ENCODE peak calls at places on chromosomes 2 and 18, in ten cellular contexts. R, Y, T, A, M, B, S, Z, N and O are unnamed samples.

GRCh38 chr18:48374423-48375149 is 34.6 kb downstream of the ZBTB7C start:
- DNase-seq in R (no peak), Y (no peak), T (no peak), A (no peak), M (peak), B (no peak), S (no peak), Z (no peak), N (no peak), O (no peak)

GRCh38 chr2:74653589-74653984 is 460 bp upstream of the SEMA4F start:
- DNase-seq in R (no peak), Y (no peak), T (no peak), A (no peak), M (no peak), B (no peak), S (no peak), Z (no peak), N (no peak), O (no peak)

GRCh38 chr2:222440670-222441422 is 16.5 kb downstream of the SGPP2 start:
- DNase-seq in R (peak), Y (peak), T (no peak), A (peak), M (peak), B (no peak), S (no peak), Z (peak), N (peak), O (no peak)

GRCh38 chr2:128798502-128799283 is 480.0 kb upstream of the HS6ST1 start:
- DNase-seq in R (no peak), Y (no peak), T (no peak), A (no peak), M (no peak), B (no peak), S (no peak), Z (no peak), N (no peak), O (no peak)

GRCh38 chr2:239751719-239752355 is 273.3 kb downstream of the NDUFA10 start:
- DNase-seq in R (no peak), Y (no peak), T (no peak), A (no peak), M (peak), B (no peak), S (no peak), Z (peak), N (peak), O (no peak)

GRCh38 chr2:27721884-27722485 is 49.5 kb upstream of the MRPL33 start:
- DNase-seq in R (no peak), Y (no peak), T (no peak), A (no peak), M (peak), B (no peak), S (no peak), Z (no peak), N (no peak), O (no peak)

GRCh38 chr2:215870088-215870490 is 143.3 kb downstream of the MREG start:
- DNase-seq in R (peak), Y (peak), T (no peak), A (peak), M (no peak), B (no peak), S (peak), Z (no peak), N (no peak), O (no peak)

GRCh38 chr18:25672490-25672889 is 320.5 kb upstream of the ZNF521 start:
- DNase-seq in R (no peak), Y (no peak), T (no peak), A (no peak), M (no peak), B (no peak), S (no peak), Z (no peak), N (no peak), O (no peak)

GRCh38 chr18:58375051-58375450 is 253.8 kb downstream of the ALPK2 start:
- DNase-seq in R (no peak), Y (no peak), T (no peak), A (no peak), M (no peak), B (no peak), S (no peak), Z (no peak), N (no peak), O (no peak)

GRCh38 chr2:111161971-111162370 is 41.3 kb downstream of the BCL2L11 start:
- DNase-seq in R (no peak), Y (no peak), T (peak), A (no peak), M (no peak), B (no peak), S (no peak), Z (no peak), N (no peak), O (no peak)

GRCh38 chr2:134200024-134200423 is 53.8 kb upstream of the MGAT5 start:
- DNase-seq in R (no peak), Y (no peak), T (no peak), A (no peak), M (no peak), B (no peak), S (no peak), Z (no peak), N (no peak), O (no peak)

GRCh38 chr2:71646028-71646427 is 192.7 kb downstream of the DYSF start:
- DNase-seq in R (peak), Y (peak), T (no peak), A (peak), M (peak), B (no peak), S (no peak), Z (no peak), N (no peak), O (no peak)

GRCh38 chr2:47354817-47355653 is 47.9 kb upstream of the MSH2 start:
- DNase-seq in R (no peak), Y (no peak), T (no peak), A (no peak), M (no peak), B (no peak), S (no peak), Z (no peak), N (no peak), O (no peak)

GRCh38 chr2:85259101-85259590 is 68.6 kb downstream of the TGOLN2 start:
- DNase-seq in R (no peak), Y (peak), T (no peak), A (peak), M (no peak), B (no peak), S (peak), Z (no peak), N (peak), O (no peak)

GRCh38 chr2:219178377-219179175 is 501 bp downstream of the RETREG2 start:
- DNase-seq in R (peak), Y (peak), T (peak), A (peak), M (peak), B (no peak), S (peak), Z (peak), N (peak), O (peak)

GRCh38 chr18:61852496-61852895 is 40.3 kb downstream of the RNF152 start:
- DNase-seq in R (peak), Y (no peak), T (no peak), A (peak), M (no peak), B (no peak), S (no peak), Z (no peak), N (no peak), O (no peak)
- TF ChIP-seq CTCF in R (no peak), Y (no peak), T (no peak), A (no peak), M (no peak), B (no peak), S (no peak), Z (no peak), N (no peak), O (no peak)

GRCh38 chr2:124426630-124427029 is 401.5 kb downstream of the CNTNAP5 start:
- DNase-seq in R (no peak), Y (no peak), T (no peak), A (no peak), M (no peak), B (no peak), S (no peak), Z (no peak), N (no peak), O (no peak)
- TF ChIP-seq CTCF in R (no peak), Y (no peak), T (no peak), A (no peak), M (no peak), B (no peak), S (no peak), Z (no peak), N (no peak), O (no peak)

DNA sequence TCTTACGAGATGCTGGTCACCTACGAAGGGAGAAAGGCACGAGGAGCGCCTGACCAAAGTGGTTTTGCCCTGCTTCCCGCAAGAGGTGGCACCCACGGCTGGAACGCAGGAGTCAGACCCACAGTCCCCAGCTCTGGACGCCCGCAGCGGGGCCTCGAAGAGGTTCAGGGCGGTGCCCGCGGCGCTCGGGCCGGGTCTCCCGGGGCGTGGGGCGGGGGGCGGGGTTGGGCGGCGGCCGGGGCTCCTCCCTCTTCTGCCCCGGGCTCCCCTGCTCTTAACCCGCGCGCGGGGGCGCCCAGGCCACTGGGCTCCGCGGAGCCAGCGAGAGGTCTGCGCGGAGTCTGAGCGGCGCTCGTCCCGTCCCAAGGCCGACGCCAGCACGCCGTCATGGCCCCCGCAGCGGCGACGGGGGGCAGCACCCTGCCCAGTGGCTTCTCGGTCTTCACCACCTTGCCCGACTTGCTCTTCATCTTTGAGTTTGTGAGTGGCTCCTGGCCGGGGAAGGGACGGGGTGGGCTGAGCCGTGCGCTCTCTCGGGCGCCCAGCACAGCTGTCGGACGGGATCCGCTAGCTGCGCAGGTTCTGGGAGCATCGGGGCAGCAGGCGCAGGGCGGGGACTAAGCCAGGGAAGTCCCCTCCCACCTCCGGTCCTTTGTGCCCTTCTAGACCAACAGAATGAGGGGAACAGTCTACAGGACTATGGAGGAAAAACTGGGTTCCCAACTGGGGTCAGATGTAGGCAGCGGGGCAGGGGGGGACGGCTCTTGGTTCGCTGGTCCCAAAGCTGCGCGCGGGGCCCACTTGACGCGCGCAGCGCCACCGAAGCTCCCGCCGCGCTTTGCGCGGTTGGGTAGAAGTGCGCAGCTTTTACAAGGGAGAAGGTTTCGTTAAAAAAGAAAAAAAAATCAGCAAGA is at the start of gene MAL:
- DNase-seq in R (no peak), Y (no peak), T (no peak), A (peak), M (no peak), B (peak), S (no peak), Z (no peak), N (peak), O (no peak)
- TF ChIP-seq CTCF in R (no peak), Y (no peak), T (no peak), A (no peak), M (no peak), B (no peak), S (no peak), Z (no peak), N (no peak), O (no peak)

DNA sequence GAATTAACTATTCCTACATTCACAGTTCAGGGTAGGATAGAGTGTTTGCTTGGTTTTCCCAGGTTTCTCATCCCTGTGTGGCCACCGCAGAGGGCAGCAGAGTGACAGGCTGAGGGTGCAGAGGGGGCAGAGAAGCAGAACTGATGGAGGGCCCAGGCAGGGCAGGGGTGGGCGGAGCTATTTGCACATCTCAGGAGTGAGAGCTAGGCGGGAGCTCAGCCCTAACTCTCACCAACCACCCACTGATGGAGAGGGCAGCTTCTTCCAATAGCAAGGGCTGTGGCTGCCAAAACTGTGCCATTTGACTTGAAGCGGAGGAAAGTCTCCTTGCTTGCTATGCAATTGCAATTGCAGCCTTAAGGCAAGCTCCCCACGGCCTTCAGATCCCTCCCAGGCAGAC is 12.0 kb upstream of the DARS1 start:
- DNase-seq in R (no peak), Y (no peak), T (peak), A (no peak), M (peak), B (peak), S (no peak), Z (no peak), N (peak), O (no peak)
- TF ChIP-seq CTCF in R (no peak), Y (no peak), T (no peak), A (no peak), M (no peak), B (peak), S (no peak), Z (no peak), N (peak), O (no peak)

DNA sequence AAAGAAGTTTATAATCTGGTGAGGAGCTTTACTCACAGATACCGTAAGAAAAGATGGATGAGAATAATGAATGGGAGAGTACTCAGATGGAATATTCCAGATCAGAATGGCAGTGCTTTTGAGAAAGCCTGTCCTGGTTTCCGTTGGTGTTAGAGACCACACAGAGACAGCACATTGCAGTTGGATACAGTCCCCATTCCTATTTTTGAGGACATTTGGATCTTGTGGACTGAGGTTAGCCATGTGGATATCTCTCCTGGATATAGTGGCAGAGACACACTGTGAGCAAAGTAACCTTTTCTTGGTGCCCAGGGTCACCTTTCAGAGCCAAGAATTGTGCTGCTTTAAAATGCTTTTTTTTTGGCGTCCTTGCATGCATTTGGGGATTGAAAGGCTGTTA is 63.7 kb downstream of the TANC1 start:
- DNase-seq in R (no peak), Y (no peak), T (no peak), A (no peak), M (no peak), B (no peak), S (no peak), Z (no peak), N (no peak), O (no peak)
- TF ChIP-seq CTCF in R (no peak), Y (no peak), T (no peak), A (no peak), M (no peak), B (no peak), S (no peak), Z (no peak), N (no peak), O (no peak)

GRCh38 chr18:55322176-55322735 is 265.7 kb downstream of the TCF4 start:
- DNase-seq in R (peak), Y (peak), T (peak), A (peak), M (peak), B (peak), S (peak), Z (peak), N (peak), O (peak)
- TF ChIP-seq CTCF in R (no peak), Y (peak), T (no peak), A (no peak), M (peak), B (no peak), S (peak), Z (no peak), N (no peak), O (no peak)

GRCh38 chr2:130190237-130190636 is 8.0 kb downstream of the TUBA3E start:
- DNase-seq in R (no peak), Y (no peak), T (no peak), A (no peak), M (no peak), B (no peak), S (no peak), Z (no peak), N (no peak), O (no peak)
- TF ChIP-seq CTCF in R (no peak), Y (no peak), T (no peak), A (no peak), M (no peak), B (no peak), S (no peak), Z (no peak), N (no peak), O (no peak)

GRCh38 chr2:238259085-238260020 is 19.5 kb upstream of the HES6 start:
- DNase-seq in R (peak), Y (no peak), T (no peak), A (peak), M (no peak), B (no peak), S (no peak), Z (no peak), N (no peak), O (no peak)
- TF ChIP-seq CTCF in R (no peak), Y (no peak), T (no peak), A (peak), M (no peak), B (peak), S (no peak), Z (no peak), N (no peak), O (no peak)

GRCh38 chr18:11392292-11392691 is 217.1 kb upstream of the SLC35G4 start:
- DNase-seq in R (no peak), Y (no peak), T (no peak), A (no peak), M (no peak), B (no peak), S (no peak), Z (no peak), N (no peak), O (no peak)

GRCh38 chr18:11391636-11392035 is 217.8 kb upstream of the SLC35G4 start:
- DNase-seq in R (no peak), Y (peak), T (no peak), A (no peak), M (no peak), B (no peak), S (no peak), Z (no peak), N (no peak), O (no peak)

GRCh38 chr18:11392974-11393373 is 216.4 kb upstream of the SLC35G4 start:
- DNase-seq in R (no peak), Y (no peak), T (no peak), A (no peak), M (no peak), B (no peak), S (no peak), Z (no peak), N (no peak), O (no peak)

GRCh38 chr18:11389281-11389680 is 220.1 kb upstream of the SLC35G4 start:
- DNase-seq in R (no peak), Y (no peak), T (no peak), A (no peak), M (no peak), B (no peak), S (no peak), Z (no peak), N (no peak), O (no peak)

DNA sequence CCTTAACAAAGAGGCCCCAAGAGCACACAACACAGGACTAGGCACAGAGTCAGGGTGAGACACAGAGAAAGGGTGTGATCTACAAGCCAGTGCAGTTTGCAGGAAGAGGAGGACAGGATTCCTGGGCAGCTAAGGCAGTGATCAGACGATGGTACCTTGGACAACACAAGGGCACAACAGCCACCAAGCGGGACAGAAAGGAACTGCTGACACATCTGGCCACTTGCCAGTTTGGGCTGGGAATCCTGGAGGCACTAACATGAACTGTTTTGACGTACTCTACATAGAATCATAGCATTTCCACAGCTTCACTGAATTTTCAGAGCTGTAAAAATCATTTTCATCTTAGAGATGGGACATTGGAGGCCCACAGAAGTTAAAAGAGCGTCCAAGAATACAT is 221.5 kb upstream of the SLC35G4 start:
- DNase-seq in R (peak), Y (peak), T (peak), A (peak), M (peak), B (no peak), S (peak), Z (no peak), N (no peak), O (peak)
- TF ChIP-seq CTCF in R (peak), Y (peak), T (no peak), A (peak), M (peak), B (no peak), S (no peak), Z (no peak), N (no peak), O (no peak)